ENCODE peak calls at places on chromosomes 16 and 17, in five cellular contexts. J is Jurkat, Clone E6-1; E is hypothalamus; K is body of pancreas; N is GM10248. A is an unnamed sample.

GRCh38 chr17:74008196-74008595 is 195.3 kb upstream of the RPL38 start:
- DNase-seq in E (no peak), J (peak), K (no peak), N (no peak), A (no peak)

GRCh38 chr17:8755590-8756255 is 2.6 kb downstream of the SPDYE4 start:
- DNase-seq in K (no peak), J (no peak), N (no peak), E (no peak), A (no peak)

GRCh38 chr16:13896543-13897182 is 23.3 kb upstream of the ERCC4 start:
- DNase-seq in J (no peak), N (no peak), E (no peak), K (no peak), A (no peak)

GRCh38 chr16:24853830-24854229 is 8.1 kb downstream of the SLC5A11 start:
- DNase-seq in K (no peak), N (no peak), J (no peak), E (peak), A (peak)

GRCh38 chr17:36703860-36704266 is 102.5 kb downstream of the MRM1 start:
- DNase-seq in N (peak), J (no peak), K (peak), E (no peak), A (no peak)

GRCh38 chr17:744937-745336 is 7.1 kb downstream of the GEMIN4 start:
- DNase-seq in K (no peak), E (no peak), N (no peak), J (no peak), A (no peak)

GRCh38 chr16:57575468-57576277 is 33.2 kb downstream of the ADGRG5 start:
- DNase-seq in K (no peak), J (no peak), N (no peak), E (no peak), A (no peak)

GRCh38 chr17:66739553-66739952 is 95.4 kb upstream of the CACNG5 start:
- DNase-seq in E (no peak), N (no peak), J (no peak), K (no peak), A (no peak)

GRCh38 chr17:2043785-2044184 is 2.0 kb downstream of the OVCA2 start:
- DNase-seq in J (no peak), N (no peak), K (no peak), E (no peak), A (no peak)

GRCh38 chr17:67672592-67672991 is 45.1 kb upstream of the NOL11 start:
- DNase-seq in N (no peak), E (no peak), J (no peak), K (peak), A (no peak)

GRCh38 chr17:10077561-10078299 is 120.7 kb downstream of the GAS7 start:
- DNase-seq in K (no peak), N (no peak), E (no peak), J (no peak), A (no peak)

GRCh38 chr16:87012954-87013938 is 303.9 kb downstream of the C16orf95 start:
- DNase-seq in E (no peak), N (no peak), K (no peak), J (no peak), A (no peak)

A was measured in hippocampal formation.